ENCODE peak calls at places on chromosomes 12 and 14, in eight cellular contexts. One of them, this sample, is unnamed.

GRCh38 chr14:21428930-21429329 is 27.0 kb downstream of the CHD8 start:
- DNase-seq in kidney tubule cell: peak; percentile 11
- DNase-seq in stimulated activated CD8-positive, alpha-beta memory T cell treated with anti-CD3 and anti-CD28 coated beads, Interleukin-2, amount 100 ng/mL, for 1 hour: no peak
- DNase-seq in activated naive CD8-positive, alpha-beta T cell treated with anti-CD3 and anti-CD28 coated beads for 36 hours: no peak
- DNase-seq in activated CD4-positive, alpha-beta memory T cell treated with anti-CD3 and anti-CD28 coated beads for 36 hours: no peak
- DNase-seq in Panc1: no peak
- DNase-seq in GM10248: no peak
- DNase-seq in ureter: no peak
- DNase-seq in this sample: no peak

GRCh38 chr12:6181583-6182278 is 18.5 kb upstream of the CD9 start:
- DNase-seq in kidney tubule cell: no peak
- DNase-seq in ureter: no peak
- DNase-seq in GM10248: no peak
- DNase-seq in Panc1: no peak
- DNase-seq in activated naive CD8-positive, alpha-beta T cell treated with anti-CD3 and anti-CD28 coated beads for 36 hours: no peak
- DNase-seq in stimulated activated CD8-positive, alpha-beta memory T cell treated with anti-CD3 and anti-CD28 coated beads, Interleukin-2, amount 100 ng/mL, for 1 hour: no peak
- DNase-seq in activated CD4-positive, alpha-beta memory T cell treated with anti-CD3 and anti-CD28 coated beads for 36 hours: no peak
- DNase-seq in this sample: no peak

GRCh38 chr14:68546839-68547238 is 246.0 kb downstream of the ZFP36L1 start:
- DNase-seq in activated naive CD8-positive, alpha-beta T cell treated with anti-CD3 and anti-CD28 coated beads for 36 hours: no peak
- DNase-seq in GM10248: no peak
- DNase-seq in Panc1: no peak
- DNase-seq in activated CD4-positive, alpha-beta memory T cell treated with anti-CD3 and anti-CD28 coated beads for 36 hours: no peak
- DNase-seq in kidney tubule cell: peak; percentile 88
- DNase-seq in stimulated activated CD8-positive, alpha-beta memory T cell treated with anti-CD3 and anti-CD28 coated beads, Interleukin-2, amount 100 ng/mL, for 1 hour: no peak
- DNase-seq in ureter: no peak
- DNase-seq in this sample: no peak

GRCh38 chr14:78519863-78520262 is 349.7 kb downstream of the NRXN3 start:
- DNase-seq in GM10248: peak; percentile 26
- DNase-seq in Panc1: no peak
- DNase-seq in activated naive CD8-positive, alpha-beta T cell treated with anti-CD3 and anti-CD28 coated beads for 36 hours: peak; percentile 3
- DNase-seq in kidney tubule cell: peak; percentile 26
- DNase-seq in activated CD4-positive, alpha-beta memory T cell treated with anti-CD3 and anti-CD28 coated beads for 36 hours: peak; percentile 24
- DNase-seq in ureter: no peak
- DNase-seq in stimulated activated CD8-positive, alpha-beta memory T cell treated with anti-CD3 and anti-CD28 coated beads, Interleukin-2, amount 100 ng/mL, for 1 hour: no peak
- DNase-seq in this sample: peak; percentile 73

GRCh38 chr12:109098142-109098652 is 800 bp downstream of the UNG start:
- DNase-seq in activated CD4-positive, alpha-beta memory T cell treated with anti-CD3 and anti-CD28 coated beads for 36 hours: no peak
- DNase-seq in activated naive CD8-positive, alpha-beta T cell treated with anti-CD3 and anti-CD28 coated beads for 36 hours: no peak
- DNase-seq in Panc1: no peak
- DNase-seq in GM10248: no peak
- DNase-seq in stimulated activated CD8-positive, alpha-beta memory T cell treated with anti-CD3 and anti-CD28 coated beads, Interleukin-2, amount 100 ng/mL, for 1 hour: no peak
- DNase-seq in ureter: peak; percentile 64
- DNase-seq in kidney tubule cell: peak; percentile 57
- DNase-seq in this sample: peak; percentile 84

GRCh38 chr12:64240781-64241180 is 18.7 kb upstream of the KICS2 start:
- DNase-seq in stimulated activated CD8-positive, alpha-beta memory T cell treated with anti-CD3 and anti-CD28 coated beads, Interleukin-2, amount 100 ng/mL, for 1 hour: no peak
- DNase-seq in kidney tubule cell: no peak
- DNase-seq in activated CD4-positive, alpha-beta memory T cell treated with anti-CD3 and anti-CD28 coated beads for 36 hours: no peak
- DNase-seq in activated naive CD8-positive, alpha-beta T cell treated with anti-CD3 and anti-CD28 coated beads for 36 hours: no peak
- DNase-seq in GM10248: no peak
- DNase-seq in ureter: no peak
- DNase-seq in Panc1: no peak
- DNase-seq in this sample: no peak

GRCh38 chr12:97404549-97404948 is 58.1 kb upstream of the RMST start:
- DNase-seq in ureter: no peak
- DNase-seq in GM10248: peak; percentile 47
- DNase-seq in stimulated activated CD8-positive, alpha-beta memory T cell treated with anti-CD3 and anti-CD28 coated beads, Interleukin-2, amount 100 ng/mL, for 1 hour: no peak
- DNase-seq in Panc1: peak; percentile 12
- DNase-seq in activated naive CD8-positive, alpha-beta T cell treated with anti-CD3 and anti-CD28 coated beads for 36 hours: no peak
- DNase-seq in kidney tubule cell: peak; percentile 62
- DNase-seq in activated CD4-positive, alpha-beta memory T cell treated with anti-CD3 and anti-CD28 coated beads for 36 hours: peak; percentile 11
- DNase-seq in this sample: peak; percentile 69

GRCh38 chr12:86551146-86551571 is 295.0 kb upstream of the MGAT4C start:
- DNase-seq in activated CD4-positive, alpha-beta memory T cell treated with anti-CD3 and anti-CD28 coated beads for 36 hours: no peak
- DNase-seq in ureter: no peak
- DNase-seq in activated naive CD8-positive, alpha-beta T cell treated with anti-CD3 and anti-CD28 coated beads for 36 hours: no peak
- DNase-seq in GM10248: no peak
- DNase-seq in stimulated activated CD8-positive, alpha-beta memory T cell treated with anti-CD3 and anti-CD28 coated beads, Interleukin-2, amount 100 ng/mL, for 1 hour: no peak
- DNase-seq in Panc1: no peak
- DNase-seq in kidney tubule cell: no peak
- DNase-seq in this sample: no peak

GRCh38 chr12:25566550-25566949 is 13.5 kb upstream of the LMNTD1 start:
- DNase-seq in stimulated activated CD8-positive, alpha-beta memory T cell treated with anti-CD3 and anti-CD28 coated beads, Interleukin-2, amount 100 ng/mL, for 1 hour: no peak
- DNase-seq in kidney tubule cell: no peak
- DNase-seq in GM10248: no peak
- DNase-seq in activated naive CD8-positive, alpha-beta T cell treated with anti-CD3 and anti-CD28 coated beads for 36 hours: no peak
- DNase-seq in activated CD4-positive, alpha-beta memory T cell treated with anti-CD3 and anti-CD28 coated beads for 36 hours: no peak
- DNase-seq in Panc1: no peak
- DNase-seq in ureter: no peak
- DNase-seq in this sample: no peak

GRCh38 chr14:50943261-50943942 is 881 bp downstream of the PYGL start:
- DNase-seq in Panc1: no peak
- DNase-seq in activated naive CD8-positive, alpha-beta T cell treated with anti-CD3 and anti-CD28 coated beads for 36 hours: no peak
- DNase-seq in ureter: peak; percentile 53
- DNase-seq in kidney tubule cell: peak; percentile 72
- DNase-seq in GM10248: no peak
- DNase-seq in stimulated activated CD8-positive, alpha-beta memory T cell treated with anti-CD3 and anti-CD28 coated beads, Interleukin-2, amount 100 ng/mL, for 1 hour: no peak
- DNase-seq in activated CD4-positive, alpha-beta memory T cell treated with anti-CD3 and anti-CD28 coated beads for 36 hours: peak; percentile 13
- DNase-seq in this sample: peak; percentile 58

GRCh38 chr14:67999693-68000384 is 180.3 kb downstream of the RAD51B start:
- DNase-seq in stimulated activated CD8-positive, alpha-beta memory T cell treated with anti-CD3 and anti-CD28 coated beads, Interleukin-2, amount 100 ng/mL, for 1 hour: no peak
- DNase-seq in kidney tubule cell: peak; percentile 92
- DNase-seq in activated naive CD8-positive, alpha-beta T cell treated with anti-CD3 and anti-CD28 coated beads for 36 hours: no peak
- DNase-seq in Panc1: peak; percentile 7
- DNase-seq in ureter: no peak
- DNase-seq in activated CD4-positive, alpha-beta memory T cell treated with anti-CD3 and anti-CD28 coated beads for 36 hours: no peak
- DNase-seq in GM10248: no peak
- DNase-seq in this sample: peak; percentile 17

GRCh38 chr14:21965042-21965441 is 291.4 kb upstream of the OR4E1 start:
- DNase-seq in kidney tubule cell: no peak
- DNase-seq in stimulated activated CD8-positive, alpha-beta memory T cell treated with anti-CD3 and anti-CD28 coated beads, Interleukin-2, amount 100 ng/mL, for 1 hour: no peak
- DNase-seq in activated naive CD8-positive, alpha-beta T cell treated with anti-CD3 and anti-CD28 coated beads for 36 hours: peak; percentile 42
- DNase-seq in Panc1: no peak
- DNase-seq in GM10248: no peak
- DNase-seq in activated CD4-positive, alpha-beta memory T cell treated with anti-CD3 and anti-CD28 coated beads for 36 hours: peak; percentile 66
- DNase-seq in ureter: no peak
- DNase-seq in this sample: no peak

GRCh38 chr12:100186071-100186470 is 14.5 kb upstream of the ACTR6 start:
- DNase-seq in GM10248: no peak
- DNase-seq in activated CD4-positive, alpha-beta memory T cell treated with anti-CD3 and anti-CD28 coated beads for 36 hours: no peak
- DNase-seq in ureter: no peak
- DNase-seq in Panc1: no peak
- DNase-seq in activated naive CD8-positive, alpha-beta T cell treated with anti-CD3 and anti-CD28 coated beads for 36 hours: no peak
- DNase-seq in kidney tubule cell: no peak
- DNase-seq in stimulated activated CD8-positive, alpha-beta memory T cell treated with anti-CD3 and anti-CD28 coated beads, Interleukin-2, amount 100 ng/mL, for 1 hour: no peak
- DNase-seq in this sample: no peak

GRCh38 chr12:121590476-121591143 is 9.8 kb upstream of the KDM2B start:
- DNase-seq in activated CD4-positive, alpha-beta memory T cell treated with anti-CD3 and anti-CD28 coated beads for 36 hours: peak; percentile 80
- DNase-seq in stimulated activated CD8-positive, alpha-beta memory T cell treated with anti-CD3 and anti-CD28 coated beads, Interleukin-2, amount 100 ng/mL, for 1 hour: no peak
- DNase-seq in Panc1: no peak
- DNase-seq in ureter: no peak
- DNase-seq in kidney tubule cell: peak; percentile 43
- DNase-seq in GM10248: peak; percentile 79
- DNase-seq in activated naive CD8-positive, alpha-beta T cell treated with anti-CD3 and anti-CD28 coated beads for 36 hours: peak; percentile 74
- DNase-seq in this sample: no peak

GRCh38 chr12:56029166-56029519 is 8.3 kb downstream of the IKZF4 start:
- DNase-seq in ureter: no peak
- DNase-seq in Panc1: no peak
- DNase-seq in activated naive CD8-positive, alpha-beta T cell treated with anti-CD3 and anti-CD28 coated beads for 36 hours: no peak
- DNase-seq in activated CD4-positive, alpha-beta memory T cell treated with anti-CD3 and anti-CD28 coated beads for 36 hours: no peak
- DNase-seq in kidney tubule cell: no peak
- DNase-seq in GM10248: no peak
- DNase-seq in stimulated activated CD8-positive, alpha-beta memory T cell treated with anti-CD3 and anti-CD28 coated beads, Interleukin-2, amount 100 ng/mL, for 1 hour: no peak
- DNase-seq in this sample: no peak

GRCh38 chr12:85280984-85281946 is 1.2 kb downstream of the ALX1 start:
- DNase-seq in Panc1: no peak
- DNase-seq in activated CD4-positive, alpha-beta memory T cell treated with anti-CD3 and anti-CD28 coated beads for 36 hours: no peak
- DNase-seq in activated naive CD8-positive, alpha-beta T cell treated with anti-CD3 and anti-CD28 coated beads for 36 hours: no peak
- DNase-seq in ureter: no peak
- DNase-seq in stimulated activated CD8-positive, alpha-beta memory T cell treated with anti-CD3 and anti-CD28 coated beads, Interleukin-2, amount 100 ng/mL, for 1 hour: no peak
- DNase-seq in GM10248: no peak
- DNase-seq in kidney tubule cell: peak; percentile 12
- DNase-seq in this sample: no peak

GRCh38 chr14:49250109-49250508 is 336.1 kb downstream of the RPS29 start:
- DNase-seq in stimulated activated CD8-positive, alpha-beta memory T cell treated with anti-CD3 and anti-CD28 coated beads, Interleukin-2, amount 100 ng/mL, for 1 hour: no peak
- DNase-seq in kidney tubule cell: peak; percentile 79
- DNase-seq in activated naive CD8-positive, alpha-beta T cell treated with anti-CD3 and anti-CD28 coated beads for 36 hours: no peak
- DNase-seq in ureter: no peak
- DNase-seq in Panc1: no peak
- DNase-seq in GM10248: no peak
- DNase-seq in activated CD4-positive, alpha-beta memory T cell treated with anti-CD3 and anti-CD28 coated beads for 36 hours: no peak
- DNase-seq in this sample: no peak

GRCh38 chr12:40208707-40209106 is 16.1 kb upstream of the LRRK2 start:
- DNase-seq in stimulated activated CD8-positive, alpha-beta memory T cell treated with anti-CD3 and anti-CD28 coated beads, Interleukin-2, amount 100 ng/mL, for 1 hour: no peak
- DNase-seq in kidney tubule cell: no peak
- DNase-seq in GM10248: no peak
- DNase-seq in activated naive CD8-positive, alpha-beta T cell treated with anti-CD3 and anti-CD28 coated beads for 36 hours: no peak
- DNase-seq in Panc1: no peak
- DNase-seq in ureter: no peak
- DNase-seq in activated CD4-positive, alpha-beta memory T cell treated with anti-CD3 and anti-CD28 coated beads for 36 hours: no peak
- DNase-seq in this sample: no peak

GRCh38 chr12:6030081-6030480 is 85.0 kb upstream of the ANO2 start:
- DNase-seq in kidney tubule cell: no peak
- DNase-seq in activated naive CD8-positive, alpha-beta T cell treated with anti-CD3 and anti-CD28 coated beads for 36 hours: no peak
- DNase-seq in stimulated activated CD8-positive, alpha-beta memory T cell treated with anti-CD3 and anti-CD28 coated beads, Interleukin-2, amount 100 ng/mL, for 1 hour: no peak
- DNase-seq in Panc1: no peak
- DNase-seq in ureter: no peak
- DNase-seq in GM10248: no peak
- DNase-seq in activated CD4-positive, alpha-beta memory T cell treated with anti-CD3 and anti-CD28 coated beads for 36 hours: no peak
- DNase-seq in this sample: no peak

GRCh38 chr14:22630066-22630465 is 14.1 kb downstream of the OR6J1 start:
- DNase-seq in Panc1: no peak
- DNase-seq in activated CD4-positive, alpha-beta memory T cell treated with anti-CD3 and anti-CD28 coated beads for 36 hours: no peak
- DNase-seq in ureter: no peak
- DNase-seq in stimulated activated CD8-positive, alpha-beta memory T cell treated with anti-CD3 and anti-CD28 coated beads, Interleukin-2, amount 100 ng/mL, for 1 hour: no peak
- DNase-seq in activated naive CD8-positive, alpha-beta T cell treated with anti-CD3 and anti-CD28 coated beads for 36 hours: no peak
- DNase-seq in kidney tubule cell: no peak
- DNase-seq in GM10248: no peak
- DNase-seq in this sample: no peak

GRCh38 chr12:3545121-3545796 is 54.3 kb downstream of the PRMT8 start:
- DNase-seq in kidney tubule cell: peak; percentile 35
- DNase-seq in Panc1: no peak
- DNase-seq in activated CD4-positive, alpha-beta memory T cell treated with anti-CD3 and anti-CD28 coated beads for 36 hours: no peak
- DNase-seq in GM10248: no peak
- DNase-seq in ureter: no peak
- DNase-seq in activated naive CD8-positive, alpha-beta T cell treated with anti-CD3 and anti-CD28 coated beads for 36 hours: no peak
- DNase-seq in stimulated activated CD8-positive, alpha-beta memory T cell treated with anti-CD3 and anti-CD28 coated beads, Interleukin-2, amount 100 ng/mL, for 1 hour: no peak
- DNase-seq in this sample: no peak

GRCh38 chr12:114918535-114919233 is 234.7 kb upstream of the TBX3 start:
- DNase-seq in kidney tubule cell: peak; percentile 58
- DNase-seq in activated naive CD8-positive, alpha-beta T cell treated with anti-CD3 and anti-CD28 coated beads for 36 hours: no peak
- DNase-seq in Panc1: peak; percentile 73
- DNase-seq in ureter: no peak
- DNase-seq in stimulated activated CD8-positive, alpha-beta memory T cell treated with anti-CD3 and anti-CD28 coated beads, Interleukin-2, amount 100 ng/mL, for 1 hour: no peak
- DNase-seq in activated CD4-positive, alpha-beta memory T cell treated with anti-CD3 and anti-CD28 coated beads for 36 hours: no peak
- DNase-seq in GM10248: no peak
- DNase-seq in this sample: peak; percentile 68

GRCh38 chr12:8077207-8077606 is 4.9 kb upstream of the NECAP1 start:
- DNase-seq in activated CD4-positive, alpha-beta memory T cell treated with anti-CD3 and anti-CD28 coated beads for 36 hours: no peak
- DNase-seq in Panc1: no peak
- DNase-seq in kidney tubule cell: peak; percentile 52
- DNase-seq in activated naive CD8-positive, alpha-beta T cell treated with anti-CD3 and anti-CD28 coated beads for 36 hours: no peak
- DNase-seq in GM10248: no peak
- DNase-seq in ureter: no peak
- DNase-seq in stimulated activated CD8-positive, alpha-beta memory T cell treated with anti-CD3 and anti-CD28 coated beads, Interleukin-2, amount 100 ng/mL, for 1 hour: no peak
- DNase-seq in this sample: no peak

GRCh38 chr12:51905507-51906438 is 1.5 kb upstream of the ACVRL1 start:
- DNase-seq in ureter: peak; percentile 74
- DNase-seq in activated naive CD8-positive, alpha-beta T cell treated with anti-CD3 and anti-CD28 coated beads for 36 hours: no peak
- DNase-seq in stimulated activated CD8-positive, alpha-beta memory T cell treated with anti-CD3 and anti-CD28 coated beads, Interleukin-2, amount 100 ng/mL, for 1 hour: no peak
- DNase-seq in kidney tubule cell: no peak
- DNase-seq in activated CD4-positive, alpha-beta memory T cell treated with anti-CD3 and anti-CD28 coated beads for 36 hours: no peak
- DNase-seq in Panc1: no peak
- DNase-seq in GM10248: no peak
- DNase-seq in this sample: peak; percentile 45

GRCh38 chr12:106138646-106139421 is at the start of gene NUAK1:
- DNase-seq in activated naive CD8-positive, alpha-beta T cell treated with anti-CD3 and anti-CD28 coated beads for 36 hours: peak; percentile 15
- DNase-seq in ureter: peak; percentile 62
- DNase-seq in GM10248: peak; percentile 26
- DNase-seq in kidney tubule cell: peak; percentile 82
- DNase-seq in activated CD4-positive, alpha-beta memory T cell treated with anti-CD3 and anti-CD28 coated beads for 36 hours: peak; percentile 20
- DNase-seq in stimulated activated CD8-positive, alpha-beta memory T cell treated with anti-CD3 and anti-CD28 coated beads, Interleukin-2, amount 100 ng/mL, for 1 hour: no peak
- DNase-seq in Panc1: no peak
- DNase-seq in this sample: peak; percentile 86

GRCh38 chr12:54386781-54387467 is 2.4 kb upstream of the ZNF385A start:
- DNase-seq in stimulated activated CD8-positive, alpha-beta memory T cell treated with anti-CD3 and anti-CD28 coated beads, Interleukin-2, amount 100 ng/mL, for 1 hour: no peak
- DNase-seq in ureter: no peak
- DNase-seq in Panc1: no peak
- DNase-seq in kidney tubule cell: no peak
- DNase-seq in activated CD4-positive, alpha-beta memory T cell treated with anti-CD3 and anti-CD28 coated beads for 36 hours: no peak
- DNase-seq in GM10248: no peak
- DNase-seq in activated naive CD8-positive, alpha-beta T cell treated with anti-CD3 and anti-CD28 coated beads for 36 hours: no peak
- DNase-seq in this sample: no peak

GRCh38 chr14:59582845-59583509 is 6.4 kb upstream of the CCDC175 start:
- DNase-seq in ureter: no peak
- DNase-seq in Panc1: no peak
- DNase-seq in stimulated activated CD8-positive, alpha-beta memory T cell treated with anti-CD3 and anti-CD28 coated beads, Interleukin-2, amount 100 ng/mL, for 1 hour: no peak
- DNase-seq in GM10248: no peak
- DNase-seq in activated naive CD8-positive, alpha-beta T cell treated with anti-CD3 and anti-CD28 coated beads for 36 hours: no peak
- DNase-seq in kidney tubule cell: no peak
- DNase-seq in activated CD4-positive, alpha-beta memory T cell treated with anti-CD3 and anti-CD28 coated beads for 36 hours: no peak
- DNase-seq in this sample: no peak

GRCh38 chr12:6288235-6288634 is 22.2 kb upstream of the PLEKHG6 start:
- DNase-seq in stimulated activated CD8-positive, alpha-beta memory T cell treated with anti-CD3 and anti-CD28 coated beads, Interleukin-2, amount 100 ng/mL, for 1 hour: no peak
- DNase-seq in GM10248: no peak
- DNase-seq in Panc1: no peak
- DNase-seq in kidney tubule cell: no peak
- DNase-seq in activated CD4-positive, alpha-beta memory T cell treated with anti-CD3 and anti-CD28 coated beads for 36 hours: no peak
- DNase-seq in activated naive CD8-positive, alpha-beta T cell treated with anti-CD3 and anti-CD28 coated beads for 36 hours: no peak
- DNase-seq in ureter: no peak
- DNase-seq in this sample: no peak

GRCh38 chr12:114400925-114401324 is 5.0 kb downstream of the TBX5 start:
- DNase-seq in Panc1: no peak
- DNase-seq in ureter: no peak
- DNase-seq in activated naive CD8-positive, alpha-beta T cell treated with anti-CD3 and anti-CD28 coated beads for 36 hours: no peak
- DNase-seq in GM10248: no peak
- DNase-seq in stimulated activated CD8-positive, alpha-beta memory T cell treated with anti-CD3 and anti-CD28 coated beads, Interleukin-2, amount 100 ng/mL, for 1 hour: no peak
- DNase-seq in kidney tubule cell: no peak
- DNase-seq in activated CD4-positive, alpha-beta memory T cell treated with anti-CD3 and anti-CD28 coated beads for 36 hours: no peak
- DNase-seq in this sample: peak; percentile 66

GRCh38 chr14:69151458-69152180 is 1.3 kb downstream of the DCAF5 start:
- DNase-seq in ureter: peak; percentile 78
- DNase-seq in activated naive CD8-positive, alpha-beta T cell treated with anti-CD3 and anti-CD28 coated beads for 36 hours: peak; percentile 86
- DNase-seq in Panc1: no peak
- DNase-seq in GM10248: peak; percentile 90
- DNase-seq in activated CD4-positive, alpha-beta memory T cell treated with anti-CD3 and anti-CD28 coated beads for 36 hours: peak; percentile 84
- DNase-seq in kidney tubule cell: peak; percentile 77
- DNase-seq in stimulated activated CD8-positive, alpha-beta memory T cell treated with anti-CD3 and anti-CD28 coated beads, Interleukin-2, amount 100 ng/mL, for 1 hour: peak; percentile 54
- DNase-seq in this sample: peak; percentile 89

GRCh38 chr14:58677525-58677924 is 39.8 kb downstream of the DACT1 start:
- DNase-seq in activated naive CD8-positive, alpha-beta T cell treated with anti-CD3 and anti-CD28 coated beads for 36 hours: no peak
- DNase-seq in ureter: no peak
- DNase-seq in Panc1: no peak
- DNase-seq in activated CD4-positive, alpha-beta memory T cell treated with anti-CD3 and anti-CD28 coated beads for 36 hours: no peak
- DNase-seq in GM10248: no peak
- DNase-seq in kidney tubule cell: no peak
- DNase-seq in stimulated activated CD8-positive, alpha-beta memory T cell treated with anti-CD3 and anti-CD28 coated beads, Interleukin-2, amount 100 ng/mL, for 1 hour: no peak
- DNase-seq in this sample: no peak

GRCh38 chr14:21860172-21860571 is 186.6 kb upstream of the OR4E1 start:
- DNase-seq in GM10248: peak; percentile 11
- DNase-seq in ureter: no peak
- DNase-seq in activated naive CD8-positive, alpha-beta T cell treated with anti-CD3 and anti-CD28 coated beads for 36 hours: no peak
- DNase-seq in stimulated activated CD8-positive, alpha-beta memory T cell treated with anti-CD3 and anti-CD28 coated beads, Interleukin-2, amount 100 ng/mL, for 1 hour: no peak
- DNase-seq in activated CD4-positive, alpha-beta memory T cell treated with anti-CD3 and anti-CD28 coated beads for 36 hours: peak; percentile 40
- DNase-seq in Panc1: no peak
- DNase-seq in kidney tubule cell: peak; percentile 31
- DNase-seq in this sample: no peak

GRCh38 chr14:92956961-92957360 is 34.0 kb downstream of the CHGA start:
- DNase-seq in Panc1: no peak
- DNase-seq in GM10248: no peak
- DNase-seq in kidney tubule cell: no peak
- DNase-seq in activated naive CD8-positive, alpha-beta T cell treated with anti-CD3 and anti-CD28 coated beads for 36 hours: no peak
- DNase-seq in activated CD4-positive, alpha-beta memory T cell treated with anti-CD3 and anti-CD28 coated beads for 36 hours: no peak
- DNase-seq in ureter: no peak
- DNase-seq in stimulated activated CD8-positive, alpha-beta memory T cell treated with anti-CD3 and anti-CD28 coated beads, Interleukin-2, amount 100 ng/mL, for 1 hour: no peak
- DNase-seq in this sample: no peak

GRCh38 chr12:26791328-26791791 is 41.6 kb downstream of the ITPR2 start:
- DNase-seq in ureter: no peak
- DNase-seq in GM10248: no peak
- DNase-seq in activated naive CD8-positive, alpha-beta T cell treated with anti-CD3 and anti-CD28 coated beads for 36 hours: no peak
- DNase-seq in stimulated activated CD8-positive, alpha-beta memory T cell treated with anti-CD3 and anti-CD28 coated beads, Interleukin-2, amount 100 ng/mL, for 1 hour: no peak
- DNase-seq in Panc1: no peak
- DNase-seq in activated CD4-positive, alpha-beta memory T cell treated with anti-CD3 and anti-CD28 coated beads for 36 hours: no peak
- DNase-seq in kidney tubule cell: peak; percentile 50
- DNase-seq in this sample: no peak